ENCODE peak calls at places on chromosomes 4 and X, in ten cellular contexts. C, L, M, E, I, Y, P, Q, K and B are unnamed samples.

GRCh38 chr4:14269824-14270223 is 642.3 kb upstream of the BOD1L1 start:
- DNase-seq in C (no peak), L (no peak), M (no peak), E (no peak), I (no peak), Y (no peak), P (no peak), Q (peak; percentile 46), K (no peak), B (no peak)

GRCh38 chr4:78612398-78613005 is 60.9 kb downstream of the ANXA3 start:
- DNase-seq in C (peak; percentile 49), L (peak; percentile 35), M (no peak), E (no peak), I (no peak), Y (peak; percentile 61), P (no peak), Q (no peak), K (no peak), B (no peak)

GRCh38 chrX:152958047-152958446 is 35.9 kb downstream of the PNMA5 start:
- DNase-seq in C (no peak), L (no peak), M (no peak), E (no peak), I (no peak), Y (no peak), P (no peak), Q (no peak), K (no peak), B (no peak)

GRCh38 chr4:123505077-123505456 is 108.5 kb downstream of the SPRY1 start:
- DNase-seq in C (peak; percentile 46), L (peak; percentile 10), M (peak; percentile 38), E (peak; percentile 46), I (no peak), Y (peak; percentile 20), P (no peak), Q (no peak), K (no peak), B (no peak)

GRCh38 chr4:38128478-38129451 is 168.6 kb downstream of the PTTG2 start:
- DNase-seq in C (no peak), L (no peak), M (no peak), E (no peak), I (peak; percentile 37), Y (peak; percentile 89), P (peak; percentile 40), Q (no peak), K (peak; percentile 42), B (peak; percentile 40)

GRCh38 chr4:48667148-48667547 is 112.9 kb downstream of the FRYL start:
- DNase-seq in C (no peak), L (no peak), M (no peak), E (no peak), I (no peak), Y (no peak), P (no peak), Q (no peak), K (no peak), B (no peak)

GRCh38 chr4:86453044-86453501 is 93.2 kb upstream of the MAPK10 start:
- DNase-seq in C (peak; percentile 15), L (no peak), M (no peak), E (peak; percentile 73), I (no peak), Y (peak; percentile 70), P (no peak), Q (no peak), K (no peak), B (no peak)

GRCh38 chrX:37712458-37712857 is 26.9 kb downstream of the XK start:
- DNase-seq in C (no peak), L (no peak), M (no peak), E (no peak), I (no peak), Y (no peak), P (no peak), Q (no peak), K (no peak), B (no peak)

GRCh38 chr4:52670739-52671138 is 11.6 kb upstream of the USP46 start:
- DNase-seq in C (no peak), L (no peak), M (no peak), E (no peak), I (no peak), Y (no peak), P (no peak), Q (no peak), K (no peak), B (no peak)

GRCh38 chrX:42967681-42968080 is 189.7 kb upstream of the PPP1R2C start:
- DNase-seq in C (no peak), L (no peak), M (no peak), E (no peak), I (no peak), Y (no peak), P (no peak), Q (no peak), K (no peak), B (no peak)

GRCh38 chrX:42976729-42977366 is 198.9 kb upstream of the PPP1R2C start:
- DNase-seq in C (peak; percentile 42), L (no peak), M (peak; percentile 36), E (peak; percentile 41), I (no peak), Y (no peak), P (no peak), Q (no peak), K (no peak), B (no peak)

GRCh38 chrX:42975906-42976305 is 197.9 kb upstream of the PPP1R2C start:
- DNase-seq in C (peak; percentile 25), L (no peak), M (no peak), E (no peak), I (no peak), Y (no peak), P (no peak), Q (no peak), K (no peak), B (no peak)

GRCh38 chrX:42978655-42979379 is 200.9 kb upstream of the PPP1R2C start:
- DNase-seq in C (no peak), L (no peak), M (no peak), E (peak; percentile 41), I (no peak), Y (no peak), P (no peak), Q (no peak), K (no peak), B (no peak)

GRCh38 chrX:42973321-42973720 is 195.4 kb upstream of the PPP1R2C start:
- DNase-seq in C (no peak), L (no peak), M (no peak), E (no peak), I (no peak), Y (no peak), P (no peak), Q (no peak), K (no peak), B (no peak)
- H3K9me3 ChIP-seq in C (peaks cover 12% of the 10 kb centered on the region), L (no peaks in the 10 kb centered on the region), M (no peaks in the 10 kb centered on the region), E (no peaks in the 10 kb centered on the region), I (no peaks in the 10 kb centered on the region), Y (no peaks in the 10 kb centered on the region), P (no peaks in the 10 kb centered on the region), Q (no peaks in the 10 kb centered on the region), K (no peaks in the 10 kb centered on the region), B (no peaks in the 10 kb centered on the region)

DNA sequence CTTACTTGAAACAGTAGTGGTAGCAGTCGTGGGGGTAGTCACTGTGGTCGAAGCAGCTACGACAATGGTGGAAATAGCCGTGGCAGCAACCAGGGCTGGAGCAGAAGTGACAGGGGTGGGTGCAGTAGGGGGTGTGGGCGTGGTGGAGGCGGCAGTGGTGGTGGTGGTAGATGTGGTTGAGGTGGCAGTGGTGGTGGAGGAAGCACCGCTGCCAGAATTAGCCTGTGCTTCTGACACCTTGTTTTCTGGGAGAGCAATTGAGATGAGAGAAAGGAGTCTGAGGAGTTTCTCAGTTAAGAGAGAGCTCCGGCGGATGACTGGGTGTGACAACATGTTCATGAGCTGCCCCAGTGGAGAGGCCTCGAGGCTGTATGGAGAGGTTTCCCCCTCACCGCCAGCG is 113.5 kb upstream of the HSD17B10 start:
- DNase-seq in C (no peak), L (no peak), M (no peak), E (no peak), I (no peak), Y (no peak), P (no peak), Q (no peak), K (no peak), B (no peak)
- H3K9me3 ChIP-seq in C (no peaks in the 10 kb centered on the region), L (no peaks in the 10 kb centered on the region), M (no peaks in the 10 kb centered on the region), E (no peaks in the 10 kb centered on the region), I (no peaks in the 10 kb centered on the region), Y (no peaks in the 10 kb centered on the region), P (no peaks in the 10 kb centered on the region), Q (no peaks in the 10 kb centered on the region), K (no peaks in the 10 kb centered on the region), B (no peaks in the 10 kb centered on the region)

GRCh38 chrX:44708470-44708869 is 135.4 kb upstream of the DUSP21 start:
- DNase-seq in C (no peak), L (no peak), M (no peak), E (no peak), I (no peak), Y (no peak), P (no peak), Q (no peak), K (no peak), B (no peak)
- H3K9me3 ChIP-seq in C (no peaks in the 10 kb centered on the region), L (no peaks in the 10 kb centered on the region), M (no peaks in the 10 kb centered on the region), E (no peaks in the 10 kb centered on the region), I (no peaks in the 10 kb centered on the region), Y (no peaks in the 10 kb centered on the region), P (no peaks in the 10 kb centered on the region), Q (no peaks in the 10 kb centered on the region), K (no peaks in the 10 kb centered on the region), B (no peaks in the 10 kb centered on the region)

GRCh38 chrX:155242300-155242699 is 22.0 kb downstream of the RAB39B start:
- DNase-seq in C (no peak), L (no peak), M (no peak), E (no peak), I (no peak), Y (no peak), P (no peak), Q (no peak), K (no peak), B (no peak)

GRCh38 chrX:155235891-155236290 is 19.6 kb downstream of the VBP1 start:
- DNase-seq in C (no peak), L (no peak), M (no peak), E (peak; percentile 73), I (no peak), Y (no peak), P (no peak), Q (no peak), K (no peak), B (no peak)

DNA sequence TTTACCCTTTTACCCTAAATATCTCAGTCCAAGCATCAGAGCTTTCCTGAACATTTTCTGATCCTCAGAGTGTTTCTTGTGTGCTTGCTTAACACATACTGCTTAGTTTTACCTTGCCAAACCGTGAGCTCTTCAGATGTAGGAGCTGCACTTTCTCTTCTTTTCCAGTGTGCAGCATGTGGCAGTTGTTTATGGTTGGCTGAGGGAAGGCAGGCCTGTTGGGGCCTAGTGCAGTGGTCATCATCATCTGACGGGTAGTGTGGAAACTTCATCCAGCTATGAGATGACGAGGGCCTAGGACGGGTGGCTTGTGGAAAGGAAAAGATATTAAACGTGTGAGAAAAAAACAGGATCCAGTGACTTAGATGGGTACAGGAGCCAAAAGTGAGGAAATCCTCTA is 21.5 kb downstream of the VBP1 start:
- DNase-seq in C (no peak), L (no peak), M (no peak), E (no peak), I (no peak), Y (no peak), P (no peak), Q (no peak), K (no peak), B (no peak)
- H3K9me3 ChIP-seq in C (no peaks in the 10 kb centered on the region), L (no peaks in the 10 kb centered on the region), M (no peaks in the 10 kb centered on the region), E (no peaks in the 10 kb centered on the region), I (no peaks in the 10 kb centered on the region), Y (no peaks in the 10 kb centered on the region), P (no peaks in the 10 kb centered on the region), Q (no peaks in the 10 kb centered on the region), K (no peaks in the 10 kb centered on the region), B (no peaks in the 10 kb centered on the region)

GRCh38 chrX:70346671-70347070 is 56.8 kb downstream of the KIF4A start:
- DNase-seq in C (no peak), L (no peak), M (no peak), E (no peak), I (no peak), Y (no peak), P (no peak), Q (no peak), K (no peak), B (no peak)
- H3K9me3 ChIP-seq in C (no peaks in the 10 kb centered on the region), L (no peaks in the 10 kb centered on the region), M (no peaks in the 10 kb centered on the region), E (no peaks in the 10 kb centered on the region), I (no peaks in the 10 kb centered on the region), Y (no peaks in the 10 kb centered on the region), P (no peaks in the 10 kb centered on the region), Q (no peaks in the 10 kb centered on the region), K (no peaks in the 10 kb centered on the region), B (no peaks in the 10 kb centered on the region)